ENCODE peak calls at places on chromosomes 7 and 10, in four cellular contexts. W is HCT116, R is K562, Q is H1. J is an unnamed sample.

GRCh38 chr10:44068716-44069482 is 316.0 kb downstream of the CXCL12 start:
- DNase-seq in W (no peak), R (no peak), Q (no peak), J (no peak)

GRCh38 chr7:148941598-148942280 is 57.6 kb upstream of the EZH2 start:
- DNase-seq in W (peak), R (peak), Q (peak), J (no peak)

GRCh38 chr7:1285556-1286301 is 53.1 kb downstream of the UNCX start:
- DNase-seq in W (no peak), R (no peak), Q (no peak), J (no peak)

GRCh38 chr7:95646350-95646749 is 50.0 kb upstream of the PDK4 start:
- DNase-seq in W (no peak), R (no peak), Q (no peak), J (no peak)

GRCh38 chr10:103548006-103548405 is 54.5 kb downstream of the NEURL1 start:
- DNase-seq in W (no peak), R (no peak), Q (no peak), J (no peak)

GRCh38 chr10:129761573-129761972 is 202.5 kb downstream of the EBF3 start:
- DNase-seq in W (no peak), R (no peak), Q (peak), J (no peak)

GRCh38 chr7:157302314-157302711 is 34.5 kb upstream of the DNAJB6 start:
- DNase-seq in W (no peak), R (peak), Q (no peak), J (peak)

GRCh38 chr7:37193087-37193774 is 255.4 kb downstream of the ELMO1 start:
- DNase-seq in W (no peak), R (no peak), Q (no peak), J (no peak)

GRCh38 chr10:74825033-74825370 is 1.4 kb upstream of the KAT6B start:
- DNase-seq in W (no peak), R (peak), Q (peak), J (no peak)

GRCh38 chr7:142487124-142487523 is 229.3 kb upstream of the PRSS58 start:
- DNase-seq in W (no peak), R (no peak), Q (no peak), J (no peak)

GRCh38 chr10:47332946-47333345 is 10.7 kb downstream of the GDF2 start:
- DNase-seq in W (no peak), R (no peak), Q (no peak), J (no peak)

GRCh38 chr10:21399392-21400015 is 126.0 kb downstream of the SKIDA1 start:
- DNase-seq in W (no peak), R (no peak), Q (no peak), J (no peak)

GRCh38 chr7:159370-160270 is 32.8 kb upstream of the FAM20C start:
- DNase-seq in W (no peak), R (no peak), Q (no peak), J (no peak)

GRCh38 chr10:8360365-8360764 is 305.9 kb downstream of the GATA3 start:
- DNase-seq in W (no peak), R (no peak), Q (no peak), J (peak)

GRCh38 chr10:8361510-8361844 is 307.0 kb downstream of the GATA3 start:
- DNase-seq in W (no peak), R (no peak), Q (no peak), J (no peak)

GRCh38 chr10:8369666-8370065 is 315.2 kb downstream of the GATA3 start:
- DNase-seq in W (no peak), R (no peak), Q (no peak), J (peak)

GRCh38 chr10:8360814-8361509 is 306.5 kb downstream of the GATA3 start:
- DNase-seq in W (no peak), R (no peak), Q (no peak), J (no peak)

DNA sequence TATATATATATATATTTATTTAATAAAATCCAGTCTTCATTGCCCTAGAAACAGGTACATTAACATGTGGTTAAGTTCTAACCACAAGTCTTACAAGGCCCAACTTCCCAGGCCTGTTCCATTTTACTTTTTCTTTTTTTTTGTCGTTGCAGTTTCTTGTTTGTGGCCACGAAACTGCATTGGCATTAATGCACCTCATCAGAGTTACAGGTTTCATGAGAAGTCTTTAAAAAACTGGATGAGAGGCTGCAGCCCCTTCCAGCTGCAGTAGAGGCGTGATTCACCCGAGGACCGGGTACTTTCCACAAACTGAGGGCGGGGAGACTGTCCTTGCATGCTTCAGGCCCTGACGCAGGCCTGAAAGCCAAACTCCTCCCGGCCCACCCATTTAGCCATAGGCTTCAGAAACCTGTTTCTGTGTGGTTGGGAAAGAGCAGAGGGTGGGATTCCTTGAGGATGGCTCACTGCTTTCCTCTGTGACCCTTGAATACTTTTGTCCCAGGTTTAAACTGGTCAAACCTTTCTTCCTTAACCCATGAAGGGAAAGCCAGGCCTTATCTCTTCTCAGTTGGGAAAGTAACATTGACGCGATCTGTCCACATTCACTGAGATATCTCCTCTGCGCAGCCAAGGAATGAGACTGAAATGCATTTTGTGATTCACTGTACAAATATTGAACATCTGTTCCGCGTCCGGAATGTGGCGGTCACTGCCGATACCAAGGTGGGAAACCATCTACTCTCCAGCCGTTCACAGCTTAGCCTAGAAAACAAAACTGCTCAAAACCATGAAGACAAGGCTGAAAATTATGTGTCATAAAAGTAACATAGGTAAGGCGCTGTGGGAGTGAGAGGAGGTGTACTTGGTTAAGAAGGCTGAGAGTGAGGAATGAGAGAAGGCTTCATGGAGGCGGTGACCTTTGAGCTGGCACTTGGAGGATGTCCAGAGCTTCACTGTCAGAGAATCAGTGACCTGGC is 311.7 kb downstream of the GATA3 start:
- DNase-seq in W (no peak), R (no peak), Q (no peak), J (peak)
- H3K9ac ChIP-seq in W (no peak), R (no peak), Q (no peak), J (no peak)

GRCh38 chr10:125691160-125691981 is 8.4 kb upstream of the TEX36 start:
- DNase-seq in W (no peak), R (no peak), Q (no peak), J (no peak)
- TF ChIP-seq EGR1 in W (no peak), R (no peak), Q (no peak), J (no peak)

GRCh38 chr10:72692057-72692891 is at the start of gene MCU:
- DNase-seq in W (no peak), R (peak), Q (peak), J (no peak)
- TF ChIP-seq ZNF274 in W (no peak), R (no peak), Q (no peak), J (no peak)

GRCh38 chr7:2527505-2528464 is 8.2 kb downstream of the LFNG start:
- DNase-seq in W (no peak), R (peak), Q (no peak), J (no peak)
- H3K9ac ChIP-seq in W (no peak), R (no peak), Q (no peak), J (no peak)